ENCODE peak calls at places on chromosomes 4 and X, in eight cellular contexts. T is psoas muscle, S is colonic mucosa, J is right lobe of liver, Y is GM12878, C is suprapubic skin, Q is heart left ventricle, Z is tibial artery. X is an unnamed sample.

GRCh38 chr4:112173593-112174559 is 28.6 kb downstream of the FAM241A start:
- DNase-seq in S (peak; percentile 27), J (no peak), Q (no peak), T (peak; percentile 23), C (no peak), Y (no peak), Z (no peak), X (no peak)

GRCh38 chr4:504076-504475 is 5.1 kb downstream of the PIGG start:
- DNase-seq in J (no peak), Z (no peak), Q (no peak), C (no peak), S (no peak), T (no peak), Y (no peak), X (no peak)

GRCh38 chr4:55116450-55116849 is 8.9 kb downstream of the KDR start:
- DNase-seq in Y (no peak), T (no peak), J (no peak), Z (no peak), Q (no peak), C (no peak), S (no peak), X (no peak)

GRCh38 chrX:51889851-51890250 is 3.6 kb upstream of the MAGED1 start:
- DNase-seq in Q (no peak), T (no peak), C (no peak), Y (no peak), Z (no peak), S (no peak), J (no peak), X (no peak)

GRCh38 chrX:39137363-39137954 is 336.2 kb downstream of the MID1IP1 start:
- DNase-seq in Y (no peak), Q (no peak), Z (no peak), T (no peak), C (no peak), S (no peak), J (no peak), X (no peak)

GRCh38 chr4:169201144-169202124 is 69.3 kb downstream of the SH3RF1 start:
- DNase-seq in S (no peak), Z (no peak), Y (no peak), Q (no peak), C (no peak), J (no peak), T (no peak), X (no peak)

GRCh38 chr4:11768251-11768972 is 339.7 kb upstream of the HS3ST1 start:
- DNase-seq in Y (no peak), J (no peak), Z (no peak), T (no peak), Q (no peak), S (no peak), C (no peak), X (no peak)

GRCh38 chrX:2549874-2550273 is 49.1 kb upstream of the DHRSX start:
- DNase-seq in J (no peak), S (peak; percentile 28), C (no peak), Z (no peak), T (no peak), Q (no peak), Y (no peak), X (no peak)

GRCh38 chrX:25011589-25012432 is 4.0 kb downstream of the ARX start:
- DNase-seq in Y (no peak), Z (no peak), Q (no peak), T (no peak), S (no peak), C (no peak), J (no peak), X (no peak)

GRCh38 chrX:153623310-153624029 is 23.5 kb upstream of the DUSP9 start:
- DNase-seq in S (no peak), Z (peak; percentile 16), J (peak; percentile 57), T (no peak), Y (no peak), Q (no peak), C (no peak), X (no peak)

GRCh38 chr4:189206953-189207352 is 733.7 kb upstream of the FRG1 start:
- DNase-seq in S (no peak), T (no peak), Y (no peak), J (no peak), C (no peak), Q (no peak), Z (no peak), X (no peak)

GRCh38 chr4:55385201-55385649 is 10.5 kb upstream of the TMEM165 start:
- DNase-seq in J (no peak), C (no peak), Z (no peak), Q (no peak), S (no peak), T (no peak), Y (no peak), X (no peak)

GRCh38 chr4:159105761-159106243 is 2.9 kb downstream of the RAPGEF2 start:
- DNase-seq in J (no peak), T (no peak), Q (peak; percentile 26), S (no peak), Z (no peak), C (no peak), Y (peak; percentile 57), X (no peak)

GRCh38 chr4:87745058-87745842 is 54.1 kb upstream of the IBSP start:
- DNase-seq in J (no peak), Y (no peak), Z (no peak), Q (no peak), S (no peak), T (no peak), C (no peak), X (no peak)

GRCh38 chr4:117085185-117085701 is at the start of gene TRAM1L1:
- DNase-seq in C (peak; percentile 68), Z (no peak), Q (peak; percentile 38), Y (no peak), S (peak; percentile 51), J (peak; percentile 59), T (peak; percentile 64), X (peak; percentile 85)

GRCh38 chr4:36244257-36245084 is at the start of gene ARAP2:
- DNase-seq in J (peak; percentile 77), Y (no peak), C (peak; percentile 72), Q (peak; percentile 32), Z (peak; percentile 63), S (peak; percentile 47), T (peak; percentile 55), X (peak; percentile 91)

GRCh38 chr4:24067781-24068193 is 177.9 kb upstream of the PPARGC1A start:
- DNase-seq in Y (no peak), C (no peak), S (no peak), J (no peak), Z (no peak), T (peak; percentile 45), Q (peak; percentile 46), X (no peak)

GRCh38 chr4:1242506-1243450 is 6.2 kb downstream of the CTBP1 start:
- DNase-seq in S (no peak), T (no peak), Z (peak; percentile 48), C (peak; percentile 51), Q (peak; percentile 7), J (no peak), Y (no peak), X (peak; percentile 32)

GRCh38 chr4:57233391-57233790 is 123.2 kb upstream of the IGFBP7 start:
- DNase-seq in C (no peak), Q (no peak), T (no peak), S (no peak), J (no peak), Y (no peak), Z (no peak), X (no peak)

GRCh38 chr4:54620773-54621172 is 37.0 kb upstream of the KIT start:
- DNase-seq in C (no peak), Z (no peak), J (no peak), Q (no peak), Y (no peak), T (no peak), S (no peak), X (no peak)

GRCh38 chrX:7215842-7216241 is 67.9 kb upstream of the PUDP start:
- DNase-seq in Z (no peak), J (no peak), S (no peak), Q (no peak), C (no peak), Y (no peak), T (no peak), X (no peak)

GRCh38 chr4:28209371-28209924 is 1348.8 kb downstream of the STIM2 start:
- DNase-seq in Y (no peak), T (no peak), Z (no peak), Q (no peak), S (no peak), J (no peak), C (no peak), X (no peak)

GRCh38 chrX:2188316-2188715 is 312.5 kb downstream of the DHRSX start:
- DNase-seq in Y (no peak), J (no peak), Z (peak; percentile 48), S (no peak), C (no peak), T (no peak), Q (no peak), X (no peak)

GRCh38 chr4:138756519-138756918 is 259.1 kb upstream of the NOCT start:
- DNase-seq in Y (no peak), S (no peak), C (no peak), Z (no peak), Q (no peak), J (no peak), T (no peak), X (no peak)

GRCh38 chr4:6761540-6762243 is 20.8 kb upstream of the KIAA0232 start:
- DNase-seq in Z (no peak), Y (no peak), Q (no peak), S (no peak), C (no peak), J (no peak), T (no peak), X (peak; percentile 53)

GRCh38 chr4:17780461-17781071 is 855 bp downstream of the FAM184B start:
- DNase-seq in Q (no peak), Y (no peak), Z (no peak), J (no peak), C (no peak), T (no peak), S (no peak), X (no peak)

GRCh38 chr4:11774346-11774745 is 345.7 kb upstream of the HS3ST1 start:
- DNase-seq in C (no peak), Q (no peak), T (no peak), S (no peak), Y (no peak), J (no peak), Z (no peak), X (no peak)

GRCh38 chr4:147737623-147738022 is 5.7 kb downstream of the ARHGAP10 start:
- DNase-seq in J (no peak), Y (no peak), C (no peak), Z (no peak), S (no peak), Q (no peak), T (no peak), X (no peak)
- H3K4me1 ChIP-seq in J (no peaks in the 10 kb centered on the region), Y (peaks cover 14% of the 10 kb centered on the region), C (peaks cover 44% of the 10 kb centered on the region), Z (no peaks in the 10 kb centered on the region), S (peaks cover 6% of the 10 kb centered on the region), Q (peaks cover 78% of the 10 kb centered on the region), T (peaks cover 76% of the 10 kb centered on the region), X (peaks cover 11% of the 10 kb centered on the region)

GRCh38 chr4:150235317-150235716 is 157.1 kb downstream of the DCLK2 start:
- DNase-seq in Y (no peak), C (no peak), Q (no peak), S (no peak), T (no peak), J (no peak), Z (no peak), X (no peak)
- H3K27ac ChIP-seq in Y (no peak overlapping the region), C (no peak overlapping the region), Q (no peak overlapping the region), S (no peak overlapping the region), T (no peak overlapping the region), J (no peak overlapping the region), Z (peak overlapping the region; percentile 66), X (no peak overlapping the region)

GRCh38 chr4:92172203-92172602 is 131.6 kb upstream of the GRID2 start:
- DNase-seq in Y (no peak), Q (no peak), Z (no peak), T (no peak), J (no peak), S (no peak), C (no peak), X (no peak)
- TF ChIP-seq CTCF in Y (no peak), Q (no peak), Z (no peak), T (no peak), J (no peak), S (no peak), C (no peak), X (no peak)

GRCh38 chr4:153471691-153472080 is 5.5 kb downstream of the TMEM131L start:
- DNase-seq in J (no peak), T (no peak), Q (no peak), C (no peak), S (no peak), Y (no peak), Z (no peak), X (no peak)
- H3K4me1 ChIP-seq in J (no peaks in the 10 kb centered on the region), T (peaks cover 52% of the 10 kb centered on the region), Q (peaks cover 44% of the 10 kb centered on the region), C (peaks cover 27% of the 10 kb centered on the region), S (no peaks in the 10 kb centered on the region), Y (peaks cover 45% of the 10 kb centered on the region), Z (no peaks in the 10 kb centered on the region), X (peaks cover 40% of the 10 kb centered on the region)